ENCODE peak calls at places on chromosomes 1 and 21, in ten cellular contexts. One of them, this sample, is unnamed.
A peak's percentile ranks its signal among the peaks of the same experiment; 100 is the strongest.

GRCh38 chr1:244801246-244801645 is 34.2 kb upstream of the COX20 start:
- DNase-seq in stimulated activated CD4-positive, alpha-beta T cell treated with anti-CD3 and anti-CD28 coated beads, Interleukin-12 subunit alpha, Interleukin-12 subunit beta, amount 100 ng/mL, for 4 hours: peak; percentile 38
- DNase-seq in mesendoderm: peak; percentile 45
- DNase-seq in mucosa of gallbladder: no peak
- DNase-seq in NCI-H2171: no peak
- DNase-seq in hypothalamus: no peak
- DNase-seq in stimulated activated naive CD4-positive, alpha-beta T cell: peak; percentile 39
- DNase-seq in pancreas: no peak
- DNase-seq in GM23248: peak; percentile 62
- DNase-seq in AG08396: peak; percentile 60
- DNase-seq in this sample: peak; percentile 42

GRCh38 chr1:64084451-64084850 is 119.0 kb upstream of the UBE2U start:
- DNase-seq in stimulated activated CD4-positive, alpha-beta T cell treated with anti-CD3 and anti-CD28 coated beads, Interleukin-12 subunit alpha, Interleukin-12 subunit beta, amount 100 ng/mL, for 4 hours: no peak
- DNase-seq in mesendoderm: no peak
- DNase-seq in mucosa of gallbladder: no peak
- DNase-seq in NCI-H2171: no peak
- DNase-seq in hypothalamus: no peak
- DNase-seq in stimulated activated naive CD4-positive, alpha-beta T cell: no peak
- DNase-seq in pancreas: no peak
- DNase-seq in GM23248: peak; percentile 16
- DNase-seq in AG08396: no peak
- DNase-seq in this sample: no peak

GRCh38 chr1:167375949-167376348 is 142.4 kb downstream of the CD247 start:
- DNase-seq in stimulated activated CD4-positive, alpha-beta T cell treated with anti-CD3 and anti-CD28 coated beads, Interleukin-12 subunit alpha, Interleukin-12 subunit beta, amount 100 ng/mL, for 4 hours: no peak
- DNase-seq in mesendoderm: no peak
- DNase-seq in mucosa of gallbladder: no peak
- DNase-seq in NCI-H2171: no peak
- DNase-seq in hypothalamus: no peak
- DNase-seq in stimulated activated naive CD4-positive, alpha-beta T cell: no peak
- DNase-seq in pancreas: no peak
- DNase-seq in GM23248: no peak
- DNase-seq in AG08396: no peak
- DNase-seq in this sample: no peak

GRCh38 chr1:94658221-94658620 is 116.7 kb upstream of the F3 start:
- DNase-seq in stimulated activated CD4-positive, alpha-beta T cell treated with anti-CD3 and anti-CD28 coated beads, Interleukin-12 subunit alpha, Interleukin-12 subunit beta, amount 100 ng/mL, for 4 hours: no peak
- DNase-seq in mesendoderm: peak; percentile 93
- DNase-seq in mucosa of gallbladder: no peak
- DNase-seq in NCI-H2171: no peak
- DNase-seq in hypothalamus: no peak
- DNase-seq in stimulated activated naive CD4-positive, alpha-beta T cell: no peak
- DNase-seq in pancreas: no peak
- DNase-seq in GM23248: peak; percentile 83
- DNase-seq in AG08396: no peak
- DNase-seq in this sample: no peak

GRCh38 chr1:22709891-22710687 is 550 bp upstream of the EPHB2 start:
- DNase-seq in stimulated activated CD4-positive, alpha-beta T cell treated with anti-CD3 and anti-CD28 coated beads, Interleukin-12 subunit alpha, Interleukin-12 subunit beta, amount 100 ng/mL, for 4 hours: peak; percentile 47
- DNase-seq in mesendoderm: peak; percentile 61
- DNase-seq in mucosa of gallbladder: peak; percentile 28
- DNase-seq in NCI-H2171: peak; percentile 56
- DNase-seq in hypothalamus: peak; percentile 39
- DNase-seq in stimulated activated naive CD4-positive, alpha-beta T cell: no peak
- DNase-seq in pancreas: peak; percentile 55
- DNase-seq in GM23248: peak; percentile 81
- DNase-seq in AG08396: peak; percentile 92
- DNase-seq in this sample: peak; percentile 22

GRCh38 chr1:65256860-65257719 is 52.3 kb upstream of the DNAJC6 start:
- DNase-seq in stimulated activated CD4-positive, alpha-beta T cell treated with anti-CD3 and anti-CD28 coated beads, Interleukin-12 subunit alpha, Interleukin-12 subunit beta, amount 100 ng/mL, for 4 hours: no peak
- DNase-seq in mesendoderm: peak; percentile 64
- DNase-seq in mucosa of gallbladder: no peak
- DNase-seq in NCI-H2171: no peak
- DNase-seq in hypothalamus: no peak
- DNase-seq in stimulated activated naive CD4-positive, alpha-beta T cell: no peak
- DNase-seq in pancreas: no peak
- DNase-seq in GM23248: no peak
- DNase-seq in AG08396: no peak
- DNase-seq in this sample: no peak

GRCh38 chr21:17742940-17743592 is 76.1 kb downstream of the C21orf91 start:
- DNase-seq in stimulated activated CD4-positive, alpha-beta T cell treated with anti-CD3 and anti-CD28 coated beads, Interleukin-12 subunit alpha, Interleukin-12 subunit beta, amount 100 ng/mL, for 4 hours: no peak
- DNase-seq in mesendoderm: no peak
- DNase-seq in mucosa of gallbladder: no peak
- DNase-seq in NCI-H2171: no peak
- DNase-seq in hypothalamus: no peak
- DNase-seq in stimulated activated naive CD4-positive, alpha-beta T cell: no peak
- DNase-seq in pancreas: no peak
- DNase-seq in GM23248: no peak
- DNase-seq in AG08396: no peak
- DNase-seq in this sample: no peak

GRCh38 chr1:167430134-167430848 is 88.0 kb downstream of the CD247 start:
- DNase-seq in stimulated activated CD4-positive, alpha-beta T cell treated with anti-CD3 and anti-CD28 coated beads, Interleukin-12 subunit alpha, Interleukin-12 subunit beta, amount 100 ng/mL, for 4 hours: no peak
- DNase-seq in mesendoderm: no peak
- DNase-seq in mucosa of gallbladder: no peak
- DNase-seq in NCI-H2171: no peak
- DNase-seq in hypothalamus: no peak
- DNase-seq in stimulated activated naive CD4-positive, alpha-beta T cell: no peak
- DNase-seq in pancreas: no peak
- DNase-seq in GM23248: no peak
- DNase-seq in AG08396: no peak
- DNase-seq in this sample: no peak

GRCh38 chr1:116404699-116405098 is 31.7 kb downstream of the ATP1A1 start:
- DNase-seq in stimulated activated CD4-positive, alpha-beta T cell treated with anti-CD3 and anti-CD28 coated beads, Interleukin-12 subunit alpha, Interleukin-12 subunit beta, amount 100 ng/mL, for 4 hours: no peak
- DNase-seq in mesendoderm: no peak
- DNase-seq in mucosa of gallbladder: no peak
- DNase-seq in NCI-H2171: no peak
- DNase-seq in hypothalamus: no peak
- DNase-seq in stimulated activated naive CD4-positive, alpha-beta T cell: no peak
- DNase-seq in pancreas: no peak
- DNase-seq in GM23248: no peak
- DNase-seq in AG08396: no peak
- DNase-seq in this sample: no peak

GRCh38 chr1:6419803-6420593 is at the start of gene HES2:
- DNase-seq in stimulated activated CD4-positive, alpha-beta T cell treated with anti-CD3 and anti-CD28 coated beads, Interleukin-12 subunit alpha, Interleukin-12 subunit beta, amount 100 ng/mL, for 4 hours: peak; percentile 12
- DNase-seq in mesendoderm: peak; percentile 34
- DNase-seq in mucosa of gallbladder: no peak
- DNase-seq in NCI-H2171: no peak
- DNase-seq in hypothalamus: no peak
- DNase-seq in stimulated activated naive CD4-positive, alpha-beta T cell: no peak
- DNase-seq in pancreas: no peak
- DNase-seq in GM23248: peak; percentile 48
- DNase-seq in AG08396: peak; percentile 64
- DNase-seq in this sample: no peak

GRCh38 chr1:226987179-226987536 is 47.1 kb downstream of the COQ8A start:
- DNase-seq in stimulated activated CD4-positive, alpha-beta T cell treated with anti-CD3 and anti-CD28 coated beads, Interleukin-12 subunit alpha, Interleukin-12 subunit beta, amount 100 ng/mL, for 4 hours: no peak
- DNase-seq in mesendoderm: no peak
- DNase-seq in mucosa of gallbladder: no peak
- DNase-seq in NCI-H2171: no peak
- DNase-seq in hypothalamus: no peak
- DNase-seq in stimulated activated naive CD4-positive, alpha-beta T cell: no peak
- DNase-seq in pancreas: no peak
- DNase-seq in GM23248: no peak
- DNase-seq in AG08396: no peak
- DNase-seq in this sample: no peak

GRCh38 chr1:174217248-174217647 is 57.9 kb downstream of the RABGAP1L start:
- DNase-seq in stimulated activated CD4-positive, alpha-beta T cell treated with anti-CD3 and anti-CD28 coated beads, Interleukin-12 subunit alpha, Interleukin-12 subunit beta, amount 100 ng/mL, for 4 hours: no peak
- DNase-seq in mesendoderm: peak; percentile 5
- DNase-seq in mucosa of gallbladder: no peak
- DNase-seq in NCI-H2171: no peak
- DNase-seq in hypothalamus: no peak
- DNase-seq in stimulated activated naive CD4-positive, alpha-beta T cell: no peak
- DNase-seq in pancreas: no peak
- DNase-seq in GM23248: no peak
- DNase-seq in AG08396: no peak
- DNase-seq in this sample: no peak

This sample was measured in T-cell.